ENCODE peak calls at places on chromosome 11, in seven cellular contexts. N is stomach, C is A549, P is HepG2, G is sigmoid colon, L is tibial nerve, D is K562. Z is an unnamed sample.

GRCh38 chr11:66184728-66185127 is 83.7 kb upstream of the RAB1B start:
- DNase-seq in N (no peak), C (no peak), P (no peak), G (no peak), L (no peak), D (no peak), Z (no peak)

GRCh38 chr11:70611166-70611565 is 212.8 kb downstream of the CTTN start:
- DNase-seq in N (no peak), C (no peak), P (no peak), G (no peak), L (no peak), D (no peak), Z (no peak)

GRCh38 chr11:120054753-120055045 is 83.2 kb downstream of the TRIM29 start:
- DNase-seq in N (no peak), C (no peak), P (no peak), G (no peak), L (no peak), D (no peak), Z (no peak)

GRCh38 chr11:70731670-70732492 is 333.6 kb downstream of the CTTN start:
- DNase-seq in N (no peak), C (no peak), P (no peak), G (no peak), L (no peak), D (no peak), Z (no peak)

GRCh38 chr11:59141673-59142460 is 789 bp upstream of the FAM111A start:
- DNase-seq in N (no peak), C (no peak), P (no peak), G (no peak), L (no peak), D (no peak), Z (no peak)

GRCh38 chr11:93908689-93909088 is 58.3 kb upstream of the VSTM5 start:
- DNase-seq in N (no peak), C (peak), P (no peak), G (no peak), L (no peak), D (no peak), Z (no peak)

GRCh38 chr11:85627998-85628770 is at the start of gene TMEM126B:
- DNase-seq in N (peak), C (peak), P (peak), G (peak), L (peak), D (peak), Z (peak)

GRCh38 chr11:62574363-62575057 is 819 bp upstream of the EEF1G start:
- DNase-seq in N (peak), C (no peak), P (no peak), G (no peak), L (no peak), D (peak), Z (peak)

GRCh38 chr11:75314771-75315438 is 36.6 kb downstream of the ARRB1 start:
- DNase-seq in N (no peak), C (no peak), P (no peak), G (peak), L (no peak), D (no peak), Z (no peak)

GRCh38 chr11:65611028-65611757 is 2.8 kb downstream of the MAP3K11 start:
- DNase-seq in N (no peak), C (no peak), P (no peak), G (no peak), L (no peak), D (no peak), Z (no peak)

GRCh38 chr11:120424185-120424969 is 87.2 kb upstream of the GRIK4 start:
- DNase-seq in N (no peak), C (no peak), P (no peak), G (no peak), L (no peak), D (no peak), Z (no peak)

GRCh38 chr11:102791271-102792036 is 6.5 kb downstream of the MMP1 start:
- DNase-seq in N (no peak), C (no peak), P (no peak), G (no peak), L (no peak), D (no peak), Z (no peak)

GRCh38 chr11:67545280-67545679 is 22.0 kb upstream of the CABP2 start:
- DNase-seq in N (peak), C (no peak), P (peak), G (no peak), L (no peak), D (peak), Z (peak)

GRCh38 chr11:2293396-2294339 is 8.1 kb downstream of the C11orf21 start:
- DNase-seq in N (peak), C (no peak), P (no peak), G (peak), L (no peak), D (peak), Z (peak)

GRCh38 chr11:64114231-64114630 is 51.7 kb downstream of the MACROD1 start:
- DNase-seq in N (no peak), C (no peak), P (no peak), G (no peak), L (no peak), D (no peak), Z (no peak)

GRCh38 chr11:77346906-77347603 is 45.6 kb upstream of the GDPD4 start:
- DNase-seq in N (no peak), C (no peak), P (no peak), G (no peak), L (no peak), D (no peak), Z (no peak)

GRCh38 chr11:94602430-94603372 is 35.5 kb downstream of the PIWIL4 start:
- DNase-seq in N (peak), C (peak), P (peak), G (peak), L (no peak), D (peak), Z (peak)

GRCh38 chr11:128775513-128775912 is 81.6 kb downstream of the FLI1 start:
- DNase-seq in N (no peak), C (no peak), P (no peak), G (no peak), L (no peak), D (no peak), Z (no peak)

DNA sequence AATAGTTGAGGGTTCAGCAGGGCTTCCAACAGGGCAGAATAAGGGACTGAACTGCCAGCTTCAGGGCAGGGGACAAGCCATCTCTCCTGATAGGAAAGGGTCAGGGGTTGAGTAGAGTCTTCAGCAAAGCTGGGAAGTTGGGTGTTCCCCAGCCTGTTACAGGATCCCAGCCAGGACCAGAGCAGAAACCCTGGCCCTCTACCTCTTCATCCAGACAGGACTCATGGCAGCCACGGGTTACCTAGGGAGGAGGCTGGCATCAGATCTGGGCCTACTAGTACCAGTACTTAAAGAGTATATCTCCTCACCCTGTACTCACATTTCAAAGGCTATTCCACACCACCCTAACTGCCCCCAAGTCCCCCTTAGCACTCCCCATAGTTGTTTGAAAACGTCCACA is 2.4 kb upstream of the TAF10 start:
- DNase-seq in N (no peak), C (no peak), P (no peak), G (peak), L (no peak), D (no peak), Z (no peak)
- TF ChIP-seq CTCF in N (no peak), C (no peak), P (no peak), G (no peak), L (no peak), D (no peak), Z (no peak)

DNA sequence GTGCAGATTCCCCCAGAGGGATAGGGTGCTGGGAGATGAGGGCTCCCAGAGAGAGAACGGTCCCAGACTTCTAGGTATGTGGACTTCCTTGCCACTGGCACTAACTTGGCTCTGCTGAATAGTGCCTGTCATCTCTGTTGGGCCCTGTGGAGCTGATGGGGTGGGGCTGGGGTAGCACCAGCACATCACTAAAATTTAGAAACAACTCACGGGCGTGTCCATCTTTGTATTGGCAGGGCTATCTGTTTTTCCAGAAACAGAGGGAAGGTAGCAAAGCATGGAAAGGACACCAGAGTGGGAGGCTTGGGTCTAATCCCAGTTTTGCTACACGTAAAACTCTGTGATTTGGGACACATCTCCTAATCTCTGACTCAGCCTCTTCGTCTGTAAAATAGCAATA is 25.8 kb downstream of the SWAP70 start:
- DNase-seq in N (no peak), C (no peak), P (no peak), G (no peak), L (no peak), D (no peak), Z (no peak)
- TF ChIP-seq EP300 in N (no peak), C (no peak), P (no peak), G (no peak), L (peak), D (no peak), Z (no peak)

GRCh38 chr11:13065200-13065787 is 56.2 kb downstream of the RASSF10 start:
- DNase-seq in N (no peak), C (no peak), P (peak), G (no peak), L (no peak), D (no peak), Z (no peak)

GRCh38 chr11:13064593-13064992 is 55.5 kb downstream of the RASSF10 start:
- DNase-seq in N (no peak), C (no peak), P (no peak), G (no peak), L (no peak), D (no peak), Z (peak)

GRCh38 chr11:13061294-13061990 is 52.3 kb downstream of the RASSF10 start:
- DNase-seq in N (no peak), C (no peak), P (no peak), G (no peak), L (no peak), D (no peak), Z (no peak)

GRCh38 chr11:13062115-13062514 is 53.0 kb downstream of the RASSF10 start:
- DNase-seq in N (no peak), C (no peak), P (no peak), G (no peak), L (no peak), D (no peak), Z (no peak)
- H3K27ac ChIP-seq in N (no peak), C (peak), P (no peak), G (no peak), L (no peak), D (no peak), Z (no peak)

DNA sequence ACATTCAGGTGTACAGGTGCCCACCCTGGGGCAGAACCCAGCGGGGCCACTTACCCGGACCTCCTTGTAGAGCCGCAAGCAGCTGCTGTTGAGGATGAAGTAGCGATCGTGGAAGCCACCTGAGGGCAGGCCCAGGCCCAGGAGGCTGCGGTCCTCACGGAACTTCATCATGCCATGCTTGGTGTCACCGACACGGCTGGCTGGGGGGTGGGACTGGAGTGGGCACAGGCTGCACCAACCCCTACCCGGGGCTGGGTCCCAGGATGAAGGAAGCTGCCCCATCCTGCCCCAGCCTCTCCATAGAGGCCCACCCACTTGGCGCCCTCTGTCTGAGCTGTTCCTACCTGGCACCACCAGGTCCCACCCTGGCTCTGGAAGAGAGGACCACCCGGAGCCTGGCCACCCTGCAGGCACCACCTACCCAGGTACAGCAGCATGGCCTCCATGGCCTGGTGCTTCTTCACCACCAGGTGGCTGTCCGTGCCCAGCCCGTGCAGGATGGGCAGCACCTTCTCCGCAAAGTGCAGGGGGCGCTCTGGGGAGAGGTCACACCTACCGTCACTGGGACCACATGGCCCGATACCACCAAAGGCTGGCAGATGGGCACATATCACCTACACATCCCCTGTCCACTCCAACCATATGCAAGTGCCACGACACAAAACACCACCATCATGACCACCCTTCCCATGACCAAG is 19.2 kb upstream of the PDE2A start:
- DNase-seq in N (no peak), C (no peak), P (no peak), G (no peak), L (no peak), D (no peak), Z (no peak)
- TF ChIP-seq CTCF in N (no peak), C (no peak), P (peak), G (no peak), L (no peak), D (peak), Z (no peak)

GRCh38 chr11:115999437-115999836 is 495.2 kb upstream of the CADM1 start:
- DNase-seq in N (no peak), C (no peak), P (no peak), G (no peak), L (no peak), D (no peak), Z (no peak)

GRCh38 chr11:115996808-115997188 is 492.6 kb upstream of the CADM1 start:
- DNase-seq in N (no peak), C (no peak), P (no peak), G (no peak), L (no peak), D (no peak), Z (no peak)

GRCh38 chr11:115993613-115994012 is 489.4 kb upstream of the CADM1 start:
- DNase-seq in N (no peak), C (no peak), P (no peak), G (no peak), L (no peak), D (no peak), Z (no peak)

GRCh38 chr11:115996125-115996807 is 492.1 kb upstream of the CADM1 start:
- DNase-seq in N (no peak), C (no peak), P (no peak), G (no peak), L (no peak), D (no peak), Z (no peak)
- TF ChIP-seq EP300 in N (no peak), C (no peak), P (no peak), G (no peak), L (no peak), D (no peak), Z (no peak)

DNA sequence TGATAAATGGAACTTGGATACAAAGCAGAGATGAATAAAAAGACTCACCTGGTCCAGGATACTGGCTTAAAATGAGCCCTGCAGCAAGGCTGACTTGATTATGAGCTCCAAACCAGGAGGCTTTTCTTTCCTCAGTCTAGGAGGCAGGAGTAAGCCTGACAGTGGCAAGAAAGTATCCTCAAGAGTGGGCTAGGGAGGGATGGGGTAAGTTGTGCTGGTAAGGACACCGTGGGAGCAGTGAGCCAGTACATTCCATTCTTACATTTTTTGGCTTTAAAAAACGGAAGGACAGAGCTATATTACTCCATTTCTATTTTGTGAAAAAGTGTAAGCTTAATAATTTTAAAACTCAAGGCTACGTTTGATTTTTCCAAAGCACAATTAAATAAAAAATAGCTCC is 187.1 kb upstream of the DDI1 start:
- DNase-seq in N (no peak), C (no peak), P (no peak), G (no peak), L (no peak), D (no peak), Z (no peak)
- H3K27ac ChIP-seq in N (no peak), C (no peak), P (no peak), G (peak), L (no peak), D (no peak), Z (no peak)

DNA sequence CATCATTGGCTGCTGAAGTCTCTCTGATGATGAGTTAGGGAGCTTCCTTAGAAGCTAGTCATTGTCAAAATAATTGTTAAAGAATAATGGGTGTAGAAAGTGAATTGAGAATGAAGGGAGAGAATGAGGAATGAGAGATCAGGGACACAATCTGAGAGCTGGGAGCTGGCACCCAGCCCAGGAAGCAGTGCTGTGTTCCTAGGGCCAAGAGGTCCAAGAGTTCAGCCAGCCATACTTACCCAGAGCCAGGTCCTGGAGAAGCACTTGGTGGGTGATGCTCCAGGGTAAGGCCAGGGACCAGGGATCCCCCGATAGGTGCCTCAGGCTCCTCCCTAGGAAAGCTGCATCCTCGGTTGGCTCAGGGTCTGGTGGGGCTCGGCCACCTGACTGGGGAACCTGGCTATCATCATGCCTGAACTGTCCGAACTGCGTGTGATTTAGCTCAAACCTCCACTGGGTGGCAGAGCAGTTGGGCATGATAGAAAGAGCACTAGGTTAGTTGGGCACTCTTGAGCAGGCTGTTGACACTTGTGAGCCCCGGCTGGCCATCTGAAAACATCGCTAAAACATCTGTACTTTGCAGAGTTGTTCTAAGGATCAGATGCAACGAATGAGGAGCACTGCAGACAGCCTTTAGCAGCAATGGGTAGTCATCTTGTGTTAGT is 123.9 kb upstream of the NCAM1 start:
- DNase-seq in N (peak), C (peak), P (no peak), G (no peak), L (no peak), D (no peak), Z (no peak)
- TF ChIP-seq CTCF in N (no peak), C (no peak), P (no peak), G (no peak), L (no peak), D (no peak), Z (no peak)

GRCh38 chr11:118928108-118928869 is 2.6 kb upstream of the BCL9L start:
- DNase-seq in N (peak), C (peak), P (peak), G (peak), L (peak), D (peak), Z (peak)
- TF ChIP-seq EP300 in N (no peak), C (peak), P (no peak), G (no peak), L (peak), D (peak), Z (no peak)

GRCh38 chr11:68549789-68550484 is 89.4 kb downstream of the PPP6R3 start:
- DNase-seq in N (no peak), C (no peak), P (no peak), G (no peak), L (no peak), D (no peak), Z (no peak)
- H3K27ac ChIP-seq in N (no peak), C (no peak), P (no peak), G (peak), L (peak), D (no peak), Z (peak)

Z was measured in transverse colon.